ENCODE peak calls at places on chromosomes 13 and 19, in seven cellular contexts. H is esophagus muscularis mucosa, R is GM23338, X is spleen, W is SK-N-SH, L is HCT116, A is prostate gland. V is an unnamed sample.
A peak's percentile ranks its signal among the peaks of the same experiment; 100 is the strongest.

GRCh38 chr13:66036024-66036614 is 1194.0 kb downstream of the PCDH9 start:
- DNase-seq in X (no peak), H (no peak), R (peak; percentile 3), L (no peak), A (no peak), W (no peak), V (no peak)

GRCh38 chr19:48190288-48191284 is 20.1 kb downstream of the ZSWIM9 start:
- DNase-seq in X (no peak), W (no peak), L (peak; percentile 50), H (no peak), R (peak; percentile 98), A (no peak), V (peak; percentile 26)

GRCh38 chr13:109785141-109785891 is 1.1 kb downstream of the IRS2 start:
- DNase-seq in X (peak; percentile 92), H (peak; percentile 92), L (no peak), W (peak; percentile 47), A (no peak), R (peak; percentile 50), V (peak; percentile 44)

GRCh38 chr13:97275775-97276501 is 53.8 kb downstream of the MBNL2 start:
- DNase-seq in X (no peak), L (no peak), R (no peak), W (no peak), A (no peak), H (no peak), V (no peak)

GRCh38 chr13:39567569-39567968 is 35.4 kb downstream of the LHFPL6 start:
- DNase-seq in L (no peak), X (no peak), W (no peak), H (no peak), A (no peak), R (no peak), V (no peak)

GRCh38 chr13:103568314-103568713 is 502.1 kb upstream of the SLC10A2 start:
- DNase-seq in R (no peak), L (no peak), W (no peak), A (no peak), X (no peak), H (no peak), V (no peak)

GRCh38 chr13:62512194-62513141 is 1096.8 kb upstream of the PCDH20 start:
- DNase-seq in R (peak; percentile 74), W (peak; percentile 23), L (peak; percentile 35), H (no peak), X (no peak), A (no peak), V (peak; percentile 9)

GRCh38 chr19:10271543-10272086 is 695 bp downstream of the ICAM1 start:
- DNase-seq in W (peak; percentile 34), X (no peak), R (no peak), L (no peak), H (no peak), A (no peak), V (peak; percentile 43)

GRCh38 chr19:1746401-1747284 is 6.7 kb upstream of the ONECUT3 start:
- DNase-seq in A (no peak), W (no peak), L (peak; percentile 48), R (no peak), X (no peak), H (no peak), V (no peak)

GRCh38 chr13:102597029-102598015 is 536 bp downstream of the TPP2 start:
- DNase-seq in H (no peak), X (no peak), L (no peak), A (no peak), R (peak; percentile 31), W (peak; percentile 64), V (peak; percentile 35)

DNA sequence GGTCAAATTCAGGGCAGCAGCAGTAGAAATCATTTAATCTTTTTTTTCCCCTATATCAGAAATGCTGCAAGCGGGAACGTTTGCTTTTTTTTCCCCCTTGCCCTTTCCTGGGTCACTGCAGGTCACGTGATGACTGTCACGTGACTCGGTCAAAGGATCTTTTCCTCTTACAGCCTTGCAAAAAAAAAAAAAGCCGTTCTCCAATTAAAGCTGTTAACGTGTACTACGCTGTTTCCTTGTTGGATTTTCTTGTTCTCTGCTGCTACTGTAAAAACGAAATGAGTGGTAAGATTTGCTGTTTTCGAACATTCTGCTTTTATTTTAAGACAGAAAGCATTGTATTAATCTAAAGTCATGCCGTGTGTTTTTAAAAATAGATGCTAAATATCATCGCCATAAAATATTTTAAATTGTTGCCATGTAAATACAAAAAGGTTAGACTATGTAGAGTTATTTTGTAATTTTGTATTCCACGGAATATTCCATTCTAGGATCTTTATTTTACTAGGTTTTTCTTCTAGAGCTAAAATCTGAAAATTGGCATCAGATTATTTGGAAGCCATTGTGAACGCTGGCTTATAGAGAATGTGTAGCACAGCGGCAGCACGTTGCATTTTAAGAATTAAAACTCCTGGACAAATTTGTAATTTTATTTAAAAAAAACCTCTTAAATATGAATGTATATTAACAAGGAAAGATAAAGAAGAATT is 109.9 kb upstream of the MLNR start:
- DNase-seq in H (peak; percentile 94), W (peak; percentile 68), R (peak; percentile 91), L (peak; percentile 83), A (peak; percentile 59), X (peak; percentile 91), V (peak; percentile 87)
- TF ChIP-seq POLR2AphosphoS5 in H (peak; percentile 57), W (peak; percentile 65), R (no peak), L (peak; percentile 60), A (peak; percentile 84), X (peak; percentile 77), V (peak; percentile 67)

DNA sequence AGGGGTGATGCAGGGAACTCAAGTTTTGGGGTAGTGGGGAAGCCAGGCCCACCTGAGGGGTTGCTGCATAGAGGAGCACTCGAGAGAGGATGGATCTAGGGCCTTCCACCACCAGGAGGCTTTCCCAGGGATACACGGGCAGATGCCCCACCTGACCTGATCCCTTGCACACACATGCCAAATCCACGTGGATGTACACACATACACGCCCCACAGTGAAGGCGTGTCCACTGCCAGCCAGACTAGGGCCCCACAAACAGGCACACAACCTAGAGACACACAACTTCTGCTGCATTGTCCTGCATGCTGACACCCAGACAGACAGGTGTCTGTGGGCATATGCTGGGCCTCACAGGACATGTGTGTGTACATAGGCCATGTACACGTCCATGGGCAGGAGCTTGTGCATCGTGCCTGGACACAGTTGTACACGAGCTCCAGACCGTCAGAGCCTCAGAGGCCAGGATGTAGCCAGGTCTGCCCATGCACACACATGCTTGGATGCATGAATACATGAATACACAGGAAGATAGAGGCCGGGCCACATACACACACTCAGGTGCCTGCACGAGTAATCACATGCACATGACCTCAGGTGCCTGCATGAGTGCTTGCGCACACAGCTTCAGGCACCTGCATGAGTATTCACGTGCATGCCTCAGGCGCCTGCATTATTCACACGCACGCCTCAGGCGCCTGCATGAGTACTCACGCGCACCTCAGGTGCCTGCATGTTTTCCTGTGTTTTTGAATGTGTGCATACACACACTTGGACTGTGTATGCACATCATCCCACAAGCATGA is 8.9 kb downstream of the CCDC97 start:
- DNase-seq in H (no peak), A (no peak), R (no peak), X (no peak), W (no peak), L (no peak), V (no peak)
- TF ChIP-seq POLR2AphosphoS5 in H (no peak), A (no peak), R (no peak), X (no peak), W (no peak), L (no peak), V (no peak)

DNA sequence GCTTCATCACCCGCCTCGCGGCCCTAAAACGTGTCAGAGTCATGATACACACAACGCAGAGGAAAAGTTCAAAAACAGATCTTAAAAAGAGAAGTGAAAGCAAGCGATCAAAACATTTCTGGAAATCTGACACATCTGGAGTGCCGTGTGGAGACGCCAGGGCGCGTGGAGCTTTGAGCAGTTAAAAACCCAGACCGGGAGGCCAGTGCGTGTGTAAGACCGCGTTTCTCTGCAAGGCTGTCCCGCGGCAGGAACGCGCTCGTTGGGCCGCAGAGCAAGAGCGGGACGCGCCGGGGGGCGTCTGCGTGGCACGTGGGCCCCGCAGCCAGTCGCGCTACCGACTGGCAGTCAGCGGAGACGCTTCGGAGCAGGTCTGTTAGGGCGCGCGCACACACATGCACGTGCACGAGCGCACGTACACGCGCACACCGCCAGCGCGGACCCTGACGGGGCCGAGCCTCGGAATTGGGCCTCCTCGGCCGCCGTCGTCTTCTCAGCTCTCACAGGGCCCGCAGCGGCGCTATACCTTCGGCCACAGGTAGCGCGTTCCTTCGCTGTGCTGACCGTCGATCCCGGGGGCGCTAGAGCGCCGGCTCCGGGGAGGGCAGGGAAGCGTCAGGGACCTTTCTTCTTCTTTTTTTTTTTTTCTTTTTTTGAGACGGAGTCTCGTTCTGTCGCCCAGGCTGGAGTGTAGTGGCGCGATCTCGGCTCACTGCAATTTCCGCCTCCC is 35.8 kb downstream of the RNF6 start:
- DNase-seq in H (peak; percentile 94), X (peak; percentile 98), L (peak; percentile 65), W (peak; percentile 90), R (peak; percentile 97), A (peak; percentile 87), V (peak; percentile 94)
- TF ChIP-seq POLR2AphosphoS5 in H (peak; percentile 82), X (peak; percentile 86), L (no peak), W (peak; percentile 30), R (peak; percentile 32), A (peak; percentile 90), V (peak; percentile 74)

DNA sequence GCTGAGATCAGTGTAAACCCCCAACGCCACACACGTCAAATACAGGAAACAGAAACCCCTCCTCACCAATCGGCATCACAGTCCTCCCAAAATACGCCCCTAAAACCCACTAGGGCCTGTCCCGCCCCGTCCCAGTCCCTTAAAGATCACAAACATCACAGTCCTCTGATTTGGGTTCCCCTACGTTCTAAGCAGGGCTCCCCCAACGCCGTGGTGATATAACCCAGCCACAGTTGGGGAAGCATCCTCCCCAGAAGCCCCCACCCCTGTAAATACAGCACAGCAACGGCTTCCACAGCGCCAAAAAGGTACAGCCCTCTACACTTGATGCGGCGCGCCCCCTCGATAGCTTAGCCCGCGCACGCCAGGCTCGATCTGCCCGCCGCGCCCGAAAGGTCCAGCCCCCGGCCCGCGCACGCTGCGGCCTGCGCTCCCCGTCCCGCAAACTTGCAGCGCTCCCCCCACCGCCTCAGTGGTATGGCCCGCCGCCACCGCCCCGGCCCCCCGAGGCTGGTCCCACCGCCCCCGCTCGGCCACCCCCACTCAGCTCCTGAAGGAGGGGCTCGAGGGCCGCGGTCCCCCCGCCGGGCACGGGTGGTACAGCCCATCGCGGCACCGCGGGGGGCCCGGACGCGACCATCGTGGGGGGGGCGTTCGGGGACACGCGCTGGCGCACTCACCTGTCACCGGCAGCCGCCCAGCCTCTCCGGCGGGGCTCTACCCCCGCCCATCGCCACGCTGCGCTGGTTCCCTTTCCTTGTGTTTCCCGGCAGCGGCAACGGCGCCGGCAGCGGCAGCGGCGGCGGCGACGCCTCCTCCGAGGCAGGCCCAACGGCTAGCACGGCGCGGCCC is at the start of gene AKT2:
- DNase-seq in A (peak; percentile 31), H (no peak), R (peak; percentile 88), X (peak; percentile 95), W (peak; percentile 94), L (no peak), V (no peak)
- TF ChIP-seq POLR2AphosphoS5 in A (no peak), H (no peak), R (peak; percentile 28), X (peak; percentile 51), W (no peak), L (peak; percentile 33), V (no peak)

V was measured in transverse colon.